ENCODE peak calls at places on chromosomes 6 and 20, in seven cellular contexts. One of them, this sample, is unnamed.

GRCh38 chr6:31476515-31477139 is 21.3 kb upstream of the MICB start:
- DNase-seq in A549: no peak
- DNase-seq in transverse colon: no peak
- DNase-seq in adrenal gland: no peak
- DNase-seq in HepG2: no peak
- DNase-seq in heart left ventricle: no peak
- DNase-seq in Peyer's patch: peak; percentile 40
- DNase-seq in this sample: no peak

GRCh38 chr6:134830194-134830593 is 119.7 kb downstream of the ALDH8A1 start:
- DNase-seq in A549: no peak
- DNase-seq in transverse colon: no peak
- DNase-seq in adrenal gland: no peak
- DNase-seq in HepG2: no peak
- DNase-seq in heart left ventricle: no peak
- DNase-seq in Peyer's patch: no peak
- DNase-seq in this sample: no peak

GRCh38 chr6:26251354-26252081 is 113.5 kb upstream of the BTN3A2 start:
- DNase-seq in A549: no peak
- DNase-seq in transverse colon: peak; percentile 82
- DNase-seq in adrenal gland: peak; percentile 48
- DNase-seq in HepG2: no peak
- DNase-seq in heart left ventricle: no peak
- DNase-seq in Peyer's patch: peak; percentile 66
- DNase-seq in this sample: no peak

GRCh38 chr6:36120979-36121706 is 9.2 kb upstream of the MAPK13 start:
- DNase-seq in A549: no peak
- DNase-seq in transverse colon: peak; percentile 83
- DNase-seq in adrenal gland: peak; percentile 83
- DNase-seq in HepG2: no peak
- DNase-seq in heart left ventricle: peak; percentile 42
- DNase-seq in Peyer's patch: peak; percentile 75
- DNase-seq in this sample: peak; percentile 34

GRCh38 chr20:18225652-18226051 is 62.7 kb upstream of the ZNF133 start:
- DNase-seq in A549: no peak
- DNase-seq in transverse colon: no peak
- DNase-seq in adrenal gland: no peak
- DNase-seq in HepG2: no peak
- DNase-seq in heart left ventricle: no peak
- DNase-seq in Peyer's patch: no peak
- DNase-seq in this sample: no peak

GRCh38 chr6:139448094-139448649 is 73.7 kb upstream of the CITED2 start:
- DNase-seq in A549: no peak
- DNase-seq in transverse colon: no peak
- DNase-seq in adrenal gland: no peak
- DNase-seq in HepG2: no peak
- DNase-seq in heart left ventricle: no peak
- DNase-seq in Peyer's patch: no peak
- DNase-seq in this sample: no peak

GRCh38 chr6:107267006-107267405 is 151.7 kb upstream of the BEND3 start:
- DNase-seq in A549: no peak
- DNase-seq in transverse colon: no peak
- DNase-seq in adrenal gland: no peak
- DNase-seq in HepG2: no peak
- DNase-seq in heart left ventricle: no peak
- DNase-seq in Peyer's patch: no peak
- DNase-seq in this sample: no peak

GRCh38 chr6:33748851-33749250 is 2.1 kb upstream of the IP6K3 start:
- DNase-seq in A549: no peak
- DNase-seq in transverse colon: no peak
- DNase-seq in adrenal gland: no peak
- DNase-seq in HepG2: no peak
- DNase-seq in heart left ventricle: no peak
- DNase-seq in Peyer's patch: no peak
- DNase-seq in this sample: peak; percentile 98

GRCh38 chr20:7601431-7601830 is 338.8 kb downstream of the HAO1 start:
- DNase-seq in A549: no peak
- DNase-seq in transverse colon: no peak
- DNase-seq in adrenal gland: no peak
- DNase-seq in HepG2: no peak
- DNase-seq in heart left ventricle: no peak
- DNase-seq in Peyer's patch: no peak
- DNase-seq in this sample: no peak

GRCh38 chr6:7165002-7165735 is 57.4 kb downstream of the RREB1 start:
- DNase-seq in A549: no peak
- DNase-seq in transverse colon: no peak
- DNase-seq in adrenal gland: no peak
- DNase-seq in HepG2: peak; percentile 94
- DNase-seq in heart left ventricle: no peak
- DNase-seq in Peyer's patch: no peak
- DNase-seq in this sample: no peak

GRCh38 chr20:15379897-15380296 is 1042.5 kb upstream of the FLRT3 start:
- DNase-seq in A549: no peak
- DNase-seq in transverse colon: no peak
- DNase-seq in adrenal gland: no peak
- DNase-seq in HepG2: no peak
- DNase-seq in heart left ventricle: no peak
- DNase-seq in Peyer's patch: no peak
- DNase-seq in this sample: no peak

GRCh38 chr20:33609504-33609903 is 52.6 kb upstream of the C20orf144 start:
- DNase-seq in A549: no peak
- DNase-seq in transverse colon: no peak
- DNase-seq in adrenal gland: no peak
- DNase-seq in HepG2: no peak
- DNase-seq in heart left ventricle: no peak
- DNase-seq in Peyer's patch: no peak
- DNase-seq in this sample: no peak

GRCh38 chr6:6749791-6750434 is 161.4 kb downstream of the LY86 start:
- DNase-seq in A549: peak; percentile 72
- DNase-seq in transverse colon: peak; percentile 72
- DNase-seq in adrenal gland: peak; percentile 92
- DNase-seq in HepG2: peak; percentile 61
- DNase-seq in heart left ventricle: peak; percentile 68
- DNase-seq in Peyer's patch: no peak
- DNase-seq in this sample: peak; percentile 88

GRCh38 chr20:39630215-39630614 is 668.1 kb downstream of the DHX35 start:
- DNase-seq in A549: no peak
- DNase-seq in transverse colon: no peak
- DNase-seq in adrenal gland: no peak
- DNase-seq in HepG2: no peak
- DNase-seq in heart left ventricle: no peak
- DNase-seq in Peyer's patch: no peak
- DNase-seq in this sample: no peak

GRCh38 chr6:161103475-161103874 is 111.9 kb downstream of the MAP3K4 start:
- DNase-seq in A549: no peak
- DNase-seq in transverse colon: no peak
- DNase-seq in adrenal gland: no peak
- DNase-seq in HepG2: no peak
- DNase-seq in heart left ventricle: no peak
- DNase-seq in Peyer's patch: no peak
- DNase-seq in this sample: no peak

GRCh38 chr20:53706511-53707031 is 112.9 kb upstream of the ZNF217 start:
- DNase-seq in A549: no peak
- DNase-seq in transverse colon: no peak
- DNase-seq in adrenal gland: no peak
- DNase-seq in HepG2: no peak
- DNase-seq in heart left ventricle: no peak
- DNase-seq in Peyer's patch: no peak
- DNase-seq in this sample: no peak

GRCh38 chr6:108831104-108831503 is 17.1 kb upstream of the ARMC2 start:
- DNase-seq in A549: no peak
- DNase-seq in transverse colon: no peak
- DNase-seq in adrenal gland: no peak
- DNase-seq in HepG2: no peak
- DNase-seq in heart left ventricle: no peak
- DNase-seq in Peyer's patch: no peak
- DNase-seq in this sample: no peak

GRCh38 chr6:83872386-83873118 is 13.1 kb downstream of the CYB5R4 start:
- DNase-seq in A549: no peak
- DNase-seq in transverse colon: no peak
- DNase-seq in adrenal gland: no peak
- DNase-seq in HepG2: no peak
- DNase-seq in heart left ventricle: no peak
- DNase-seq in Peyer's patch: no peak
- DNase-seq in this sample: no peak

GRCh38 chr6:33896391-33897192 is 92.8 kb upstream of the MLN start:
- DNase-seq in A549: no peak
- DNase-seq in transverse colon: no peak
- DNase-seq in adrenal gland: no peak
- DNase-seq in HepG2: no peak
- DNase-seq in heart left ventricle: no peak
- DNase-seq in Peyer's patch: no peak
- DNase-seq in this sample: no peak

GRCh38 chr6:163668061-163668426 is 253.5 kb downstream of the QKI start:
- DNase-seq in A549: no peak
- DNase-seq in transverse colon: no peak
- DNase-seq in adrenal gland: no peak
- DNase-seq in HepG2: no peak
- DNase-seq in heart left ventricle: no peak
- DNase-seq in Peyer's patch: no peak
- DNase-seq in this sample: no peak

GRCh38 chr20:48897298-48898044 is 24.0 kb upstream of the ARFGEF2 start:
- DNase-seq in A549: peak; percentile 70
- DNase-seq in transverse colon: no peak
- DNase-seq in adrenal gland: no peak
- DNase-seq in HepG2: no peak
- DNase-seq in heart left ventricle: no peak
- DNase-seq in Peyer's patch: no peak
- DNase-seq in this sample: peak; percentile 61

GRCh38 chr6:141551318-141551717 is 581.4 kb upstream of the GJE1 start:
- DNase-seq in A549: no peak
- DNase-seq in transverse colon: no peak
- DNase-seq in adrenal gland: no peak
- DNase-seq in HepG2: no peak
- DNase-seq in heart left ventricle: no peak
- DNase-seq in Peyer's patch: no peak
- DNase-seq in this sample: no peak

GRCh38 chr6:75830959-75831885 is 82.2 kb downstream of the MYO6 start:
- DNase-seq in A549: no peak
- DNase-seq in transverse colon: no peak
- DNase-seq in adrenal gland: no peak
- DNase-seq in HepG2: no peak
- DNase-seq in heart left ventricle: no peak
- DNase-seq in Peyer's patch: no peak
- DNase-seq in this sample: no peak

DNA sequence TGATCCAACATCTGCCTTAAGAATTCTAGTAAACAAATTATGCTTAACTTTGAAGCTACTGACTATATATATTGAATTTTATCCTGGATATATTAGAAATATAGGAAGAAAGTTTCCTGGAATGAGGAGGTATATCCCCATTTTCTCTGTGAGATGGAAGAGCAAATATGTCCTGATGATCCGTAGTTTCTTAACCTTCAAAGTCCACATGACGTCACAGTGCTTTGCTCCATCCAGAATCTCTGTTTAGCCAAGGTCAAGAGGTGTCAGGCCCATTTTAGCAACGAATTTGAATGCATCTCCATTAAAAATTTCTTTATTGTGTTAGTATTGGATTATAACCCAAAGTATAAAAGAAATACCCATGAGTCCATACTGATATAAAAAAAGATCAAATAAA is 162.5 kb downstream of the PRL start:
- DNase-seq in A549: no peak
- DNase-seq in transverse colon: no peak
- DNase-seq in adrenal gland: no peak
- DNase-seq in HepG2: no peak
- DNase-seq in heart left ventricle: no peak
- DNase-seq in Peyer's patch: no peak
- DNase-seq in this sample: no peak
- H3K4me1 ChIP-seq in A549: no peaks in the 10 kb centered on the region
- H3K4me1 ChIP-seq in transverse colon: no peaks in the 10 kb centered on the region
- H3K4me1 ChIP-seq in adrenal gland: no peaks in the 10 kb centered on the region
- H3K4me1 ChIP-seq in HepG2: no peaks in the 10 kb centered on the region
- H3K4me1 ChIP-seq in heart left ventricle: no peaks in the 10 kb centered on the region
- H3K4me1 ChIP-seq in Peyer's patch: no peaks in the 10 kb centered on the region
- H3K4me1 ChIP-seq in this sample: peaks cover 8% of the 10 kb centered on the region

GRCh38 chr6:158649289-158650143 is at the start of gene SYTL3:
- DNase-seq in A549: no peak
- DNase-seq in transverse colon: peak; percentile 76
- DNase-seq in adrenal gland: peak; percentile 37
- DNase-seq in HepG2: no peak
- DNase-seq in heart left ventricle: no peak
- DNase-seq in Peyer's patch: peak; percentile 87
- DNase-seq in this sample: no peak
- TF ChIP-seq POLR2A in A549: no peak
- TF ChIP-seq POLR2A in transverse colon: peak; percentile 74
- TF ChIP-seq POLR2A in adrenal gland: no peak
- TF ChIP-seq POLR2A in HepG2: no peak
- TF ChIP-seq POLR2A in heart left ventricle: no peak
- TF ChIP-seq POLR2A in Peyer's patch: peak; percentile 62
- TF ChIP-seq POLR2A in this sample: peak; percentile 8

GRCh38 chr6:112302154-112302553 is 45.0 kb upstream of the RFPL4B start:
- DNase-seq in A549: no peak
- DNase-seq in transverse colon: no peak
- DNase-seq in adrenal gland: no peak
- DNase-seq in HepG2: no peak
- DNase-seq in heart left ventricle: no peak
- DNase-seq in Peyer's patch: no peak
- DNase-seq in this sample: no peak

GRCh38 chr6:112300888-112301287 is 46.2 kb upstream of the RFPL4B start:
- DNase-seq in A549: no peak
- DNase-seq in transverse colon: no peak
- DNase-seq in adrenal gland: no peak
- DNase-seq in HepG2: no peak
- DNase-seq in heart left ventricle: no peak
- DNase-seq in Peyer's patch: no peak
- DNase-seq in this sample: no peak

GRCh38 chr6:112305795-112306194 is 41.3 kb upstream of the RFPL4B start:
- DNase-seq in A549: no peak
- DNase-seq in transverse colon: no peak
- DNase-seq in adrenal gland: no peak
- DNase-seq in HepG2: no peak
- DNase-seq in heart left ventricle: no peak
- DNase-seq in Peyer's patch: no peak
- DNase-seq in this sample: no peak

GRCh38 chr6:112307707-112308106 is 39.4 kb upstream of the RFPL4B start:
- DNase-seq in A549: no peak
- DNase-seq in transverse colon: no peak
- DNase-seq in adrenal gland: no peak
- DNase-seq in HepG2: no peak
- DNase-seq in heart left ventricle: no peak
- DNase-seq in Peyer's patch: no peak
- DNase-seq in this sample: no peak

GRCh38 chr6:112304680-112305079 is 42.5 kb upstream of the RFPL4B start:
- DNase-seq in A549: no peak
- DNase-seq in transverse colon: no peak
- DNase-seq in adrenal gland: no peak
- DNase-seq in HepG2: no peak
- DNase-seq in heart left ventricle: no peak
- DNase-seq in Peyer's patch: no peak
- DNase-seq in this sample: no peak
- H3K4me1 ChIP-seq in A549: peaks cover under 1% of the 10 kb centered on the region
- H3K4me1 ChIP-seq in transverse colon: no peaks in the 10 kb centered on the region
- H3K4me1 ChIP-seq in adrenal gland: no peaks in the 10 kb centered on the region
- H3K4me1 ChIP-seq in HepG2: no peaks in the 10 kb centered on the region
- H3K4me1 ChIP-seq in heart left ventricle: peaks cover 6% of the 10 kb centered on the region
- H3K4me1 ChIP-seq in Peyer's patch: no peaks in the 10 kb centered on the region
- H3K4me1 ChIP-seq in this sample: no peaks in the 10 kb centered on the region

DNA sequence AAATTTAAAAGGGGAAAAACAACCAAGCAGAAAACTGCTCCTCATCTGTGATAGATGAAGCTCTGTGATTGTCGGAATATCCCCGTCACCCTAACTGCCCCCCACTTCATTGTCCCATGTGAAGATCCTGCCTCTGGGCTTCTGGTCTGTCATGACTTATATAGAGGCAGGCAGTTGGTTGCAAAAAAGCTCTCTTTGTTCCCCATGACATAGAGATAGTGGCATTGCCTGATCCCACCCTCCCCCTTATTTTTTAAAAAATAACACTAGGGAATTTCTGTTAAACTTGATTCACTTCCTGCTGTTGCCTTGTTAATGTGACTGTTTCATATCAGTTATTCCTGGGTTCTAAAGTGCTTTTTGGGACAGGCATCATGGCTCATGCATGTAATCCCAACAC is 203.1 kb downstream of the JARID2 start:
- DNase-seq in A549: no peak
- DNase-seq in transverse colon: no peak
- DNase-seq in adrenal gland: no peak
- DNase-seq in HepG2: no peak
- DNase-seq in heart left ventricle: no peak
- DNase-seq in Peyer's patch: no peak
- DNase-seq in this sample: no peak
- TF ChIP-seq POLR2A in A549: no peak
- TF ChIP-seq POLR2A in transverse colon: no peak
- TF ChIP-seq POLR2A in adrenal gland: no peak
- TF ChIP-seq POLR2A in HepG2: no peak
- TF ChIP-seq POLR2A in heart left ventricle: no peak
- TF ChIP-seq POLR2A in Peyer's patch: no peak
- TF ChIP-seq POLR2A in this sample: no peak